ENCODE peak calls at places on chromosomes 6 and 20, in seven cellular contexts. One of them, this sample, is unnamed.

GRCh38 chr6:52407467-52407866 is 12.7 kb upstream of the EFHC1 start:
- DNase-seq in A549: peak; percentile 48
- DNase-seq in stimulated activated CD8-positive, alpha-beta memory T cell treated with anti-CD3 and anti-CD28 coated beads, Interleukin-12 subunit alpha, Interleukin-12 subunit beta, amount 100 ng/mL, for 4 hours: no peak
- DNase-seq in AG20443: peak; percentile 63
- DNase-seq in HFF-Myc: no peak
- DNase-seq in AG09309: no peak
- DNase-seq in activated effector memory CD4-positive, alpha-beta T cell treated with anti-CD3 and anti-CD28 coated beads, Interleukin-2, amount 50 U/mL, for 16 hours: no peak
- DNase-seq in this sample: no peak

GRCh38 chr6:79737172-79737571 is 106.0 kb downstream of the SH3BGRL2 start:
- DNase-seq in stimulated activated CD8-positive, alpha-beta memory T cell treated with anti-CD3 and anti-CD28 coated beads, Interleukin-12 subunit alpha, Interleukin-12 subunit beta, amount 100 ng/mL, for 4 hours: no peak
- DNase-seq in activated effector memory CD4-positive, alpha-beta T cell treated with anti-CD3 and anti-CD28 coated beads, Interleukin-2, amount 50 U/mL, for 16 hours: no peak
- DNase-seq in HFF-Myc: no peak
- DNase-seq in A549: no peak
- DNase-seq in AG09309: no peak
- DNase-seq in AG20443: no peak
- DNase-seq in this sample: no peak

GRCh38 chr6:148814869-148815268 is 68.0 kb downstream of the UST start:
- DNase-seq in HFF-Myc: no peak
- DNase-seq in A549: no peak
- DNase-seq in AG09309: no peak
- DNase-seq in activated effector memory CD4-positive, alpha-beta T cell treated with anti-CD3 and anti-CD28 coated beads, Interleukin-2, amount 50 U/mL, for 16 hours: no peak
- DNase-seq in stimulated activated CD8-positive, alpha-beta memory T cell treated with anti-CD3 and anti-CD28 coated beads, Interleukin-12 subunit alpha, Interleukin-12 subunit beta, amount 100 ng/mL, for 4 hours: no peak
- DNase-seq in AG20443: no peak
- DNase-seq in this sample: no peak

GRCh38 chr20:19552144-19552895 is 205.7 kb upstream of the RIN2 start:
- DNase-seq in A549: peak; percentile 19
- DNase-seq in activated effector memory CD4-positive, alpha-beta T cell treated with anti-CD3 and anti-CD28 coated beads, Interleukin-2, amount 50 U/mL, for 16 hours: no peak
- DNase-seq in AG09309: no peak
- DNase-seq in HFF-Myc: no peak
- DNase-seq in stimulated activated CD8-positive, alpha-beta memory T cell treated with anti-CD3 and anti-CD28 coated beads, Interleukin-12 subunit alpha, Interleukin-12 subunit beta, amount 100 ng/mL, for 4 hours: no peak
- DNase-seq in AG20443: no peak
- DNase-seq in this sample: no peak

GRCh38 chr6:12012231-12012565 is at the start of gene HIVEP1:
- DNase-seq in A549: no peak
- DNase-seq in AG20443: no peak
- DNase-seq in HFF-Myc: no peak
- DNase-seq in stimulated activated CD8-positive, alpha-beta memory T cell treated with anti-CD3 and anti-CD28 coated beads, Interleukin-12 subunit alpha, Interleukin-12 subunit beta, amount 100 ng/mL, for 4 hours: no peak
- DNase-seq in activated effector memory CD4-positive, alpha-beta T cell treated with anti-CD3 and anti-CD28 coated beads, Interleukin-2, amount 50 U/mL, for 16 hours: no peak
- DNase-seq in AG09309: no peak
- DNase-seq in this sample: no peak

GRCh38 chr6:51299649-51300380 is 481.1 kb downstream of the TFAP2B start:
- DNase-seq in A549: no peak
- DNase-seq in AG20443: no peak
- DNase-seq in activated effector memory CD4-positive, alpha-beta T cell treated with anti-CD3 and anti-CD28 coated beads, Interleukin-2, amount 50 U/mL, for 16 hours: no peak
- DNase-seq in AG09309: no peak
- DNase-seq in stimulated activated CD8-positive, alpha-beta memory T cell treated with anti-CD3 and anti-CD28 coated beads, Interleukin-12 subunit alpha, Interleukin-12 subunit beta, amount 100 ng/mL, for 4 hours: no peak
- DNase-seq in HFF-Myc: no peak
- DNase-seq in this sample: no peak

GRCh38 chr6:24643925-24644324 is 2.1 kb downstream of the KIAA0319 start:
- DNase-seq in stimulated activated CD8-positive, alpha-beta memory T cell treated with anti-CD3 and anti-CD28 coated beads, Interleukin-12 subunit alpha, Interleukin-12 subunit beta, amount 100 ng/mL, for 4 hours: no peak
- DNase-seq in activated effector memory CD4-positive, alpha-beta T cell treated with anti-CD3 and anti-CD28 coated beads, Interleukin-2, amount 50 U/mL, for 16 hours: no peak
- DNase-seq in AG20443: no peak
- DNase-seq in A549: no peak
- DNase-seq in AG09309: no peak
- DNase-seq in HFF-Myc: no peak
- DNase-seq in this sample: no peak

GRCh38 chr6:7899046-7899888 is 11.3 kb downstream of the TXNDC5 start:
- DNase-seq in activated effector memory CD4-positive, alpha-beta T cell treated with anti-CD3 and anti-CD28 coated beads, Interleukin-2, amount 50 U/mL, for 16 hours: no peak
- DNase-seq in A549: peak; percentile 28
- DNase-seq in AG20443: no peak
- DNase-seq in stimulated activated CD8-positive, alpha-beta memory T cell treated with anti-CD3 and anti-CD28 coated beads, Interleukin-12 subunit alpha, Interleukin-12 subunit beta, amount 100 ng/mL, for 4 hours: no peak
- DNase-seq in HFF-Myc: no peak
- DNase-seq in AG09309: no peak
- DNase-seq in this sample: no peak

GRCh38 chr6:116370717-116371383 is at the start of gene DSE:
- DNase-seq in stimulated activated CD8-positive, alpha-beta memory T cell treated with anti-CD3 and anti-CD28 coated beads, Interleukin-12 subunit alpha, Interleukin-12 subunit beta, amount 100 ng/mL, for 4 hours: peak; percentile 66
- DNase-seq in activated effector memory CD4-positive, alpha-beta T cell treated with anti-CD3 and anti-CD28 coated beads, Interleukin-2, amount 50 U/mL, for 16 hours: peak; percentile 88
- DNase-seq in HFF-Myc: no peak
- DNase-seq in A549: peak; percentile 44
- DNase-seq in AG09309: peak; percentile 49
- DNase-seq in AG20443: peak; percentile 90
- DNase-seq in this sample: peak; percentile 85

GRCh38 chr6:10659697-10660348 is 34.6 kb downstream of the C6orf52 start:
- DNase-seq in AG20443: peak; percentile 12
- DNase-seq in stimulated activated CD8-positive, alpha-beta memory T cell treated with anti-CD3 and anti-CD28 coated beads, Interleukin-12 subunit alpha, Interleukin-12 subunit beta, amount 100 ng/mL, for 4 hours: no peak
- DNase-seq in A549: no peak
- DNase-seq in activated effector memory CD4-positive, alpha-beta T cell treated with anti-CD3 and anti-CD28 coated beads, Interleukin-2, amount 50 U/mL, for 16 hours: no peak
- DNase-seq in AG09309: no peak
- DNase-seq in HFF-Myc: no peak
- DNase-seq in this sample: no peak

GRCh38 chr6:165573671-165574070 is 89.4 kb downstream of the PDE10A start:
- DNase-seq in AG20443: no peak
- DNase-seq in AG09309: no peak
- DNase-seq in A549: peak; percentile 34
- DNase-seq in HFF-Myc: no peak
- DNase-seq in stimulated activated CD8-positive, alpha-beta memory T cell treated with anti-CD3 and anti-CD28 coated beads, Interleukin-12 subunit alpha, Interleukin-12 subunit beta, amount 100 ng/mL, for 4 hours: no peak
- DNase-seq in activated effector memory CD4-positive, alpha-beta T cell treated with anti-CD3 and anti-CD28 coated beads, Interleukin-2, amount 50 U/mL, for 16 hours: no peak
- DNase-seq in this sample: no peak

GRCh38 chr20:62200491-62201172 is 17.8 kb downstream of the MTG2 start:
- DNase-seq in stimulated activated CD8-positive, alpha-beta memory T cell treated with anti-CD3 and anti-CD28 coated beads, Interleukin-12 subunit alpha, Interleukin-12 subunit beta, amount 100 ng/mL, for 4 hours: no peak
- DNase-seq in activated effector memory CD4-positive, alpha-beta T cell treated with anti-CD3 and anti-CD28 coated beads, Interleukin-2, amount 50 U/mL, for 16 hours: no peak
- DNase-seq in A549: no peak
- DNase-seq in AG20443: no peak
- DNase-seq in HFF-Myc: no peak
- DNase-seq in AG09309: no peak
- DNase-seq in this sample: peak; percentile 84

GRCh38 chr20:20548527-20549266 is 163.7 kb downstream of the RALGAPA2 start:
- DNase-seq in activated effector memory CD4-positive, alpha-beta T cell treated with anti-CD3 and anti-CD28 coated beads, Interleukin-2, amount 50 U/mL, for 16 hours: no peak
- DNase-seq in stimulated activated CD8-positive, alpha-beta memory T cell treated with anti-CD3 and anti-CD28 coated beads, Interleukin-12 subunit alpha, Interleukin-12 subunit beta, amount 100 ng/mL, for 4 hours: no peak
- DNase-seq in HFF-Myc: no peak
- DNase-seq in AG09309: no peak
- DNase-seq in AG20443: no peak
- DNase-seq in A549: no peak
- DNase-seq in this sample: peak; percentile 79

GRCh38 chr6:119129148-119129967 is 50.9 kb upstream of the FAM184A start:
- DNase-seq in activated effector memory CD4-positive, alpha-beta T cell treated with anti-CD3 and anti-CD28 coated beads, Interleukin-2, amount 50 U/mL, for 16 hours: no peak
- DNase-seq in A549: peak; percentile 20
- DNase-seq in stimulated activated CD8-positive, alpha-beta memory T cell treated with anti-CD3 and anti-CD28 coated beads, Interleukin-12 subunit alpha, Interleukin-12 subunit beta, amount 100 ng/mL, for 4 hours: no peak
- DNase-seq in HFF-Myc: peak; percentile 72
- DNase-seq in AG20443: peak; percentile 63
- DNase-seq in AG09309: no peak
- DNase-seq in this sample: no peak

GRCh38 chr6:167078745-167079144 is 44.2 kb upstream of the CCR6 start:
- DNase-seq in HFF-Myc: no peak
- DNase-seq in AG20443: no peak
- DNase-seq in stimulated activated CD8-positive, alpha-beta memory T cell treated with anti-CD3 and anti-CD28 coated beads, Interleukin-12 subunit alpha, Interleukin-12 subunit beta, amount 100 ng/mL, for 4 hours: no peak
- DNase-seq in activated effector memory CD4-positive, alpha-beta T cell treated with anti-CD3 and anti-CD28 coated beads, Interleukin-2, amount 50 U/mL, for 16 hours: no peak
- DNase-seq in A549: no peak
- DNase-seq in AG09309: no peak
- DNase-seq in this sample: no peak

GRCh38 chr6:73079611-73079955 is 145.7 kb downstream of the KHDC1L start:
- DNase-seq in AG20443: peak; percentile 30
- DNase-seq in AG09309: peak; percentile 52
- DNase-seq in activated effector memory CD4-positive, alpha-beta T cell treated with anti-CD3 and anti-CD28 coated beads, Interleukin-2, amount 50 U/mL, for 16 hours: no peak
- DNase-seq in A549: no peak
- DNase-seq in HFF-Myc: no peak
- DNase-seq in stimulated activated CD8-positive, alpha-beta memory T cell treated with anti-CD3 and anti-CD28 coated beads, Interleukin-12 subunit alpha, Interleukin-12 subunit beta, amount 100 ng/mL, for 4 hours: no peak
- DNase-seq in this sample: no peak

GRCh38 chr6:13011612-13012146 is 295.1 kb downstream of the PHACTR1 start:
- DNase-seq in stimulated activated CD8-positive, alpha-beta memory T cell treated with anti-CD3 and anti-CD28 coated beads, Interleukin-12 subunit alpha, Interleukin-12 subunit beta, amount 100 ng/mL, for 4 hours: no peak
- DNase-seq in activated effector memory CD4-positive, alpha-beta T cell treated with anti-CD3 and anti-CD28 coated beads, Interleukin-2, amount 50 U/mL, for 16 hours: no peak
- DNase-seq in A549: no peak
- DNase-seq in HFF-Myc: no peak
- DNase-seq in AG20443: no peak
- DNase-seq in AG09309: no peak
- DNase-seq in this sample: no peak